ENCODE peak calls at places on chromosomes 5 and 9, in five cellular contexts. E is OCI-LY7, Z is transverse colon, V is ascending aorta, L is NCI-H446 treated with DMSO at 0.1 percent for 48 hours. P is an unnamed sample.

GRCh38 chr9:70588999-70589398 is 174.5 kb upstream of the KLF9 start:
- DNase-seq in E (no peak), Z (no peak), V (peak), L (no peak), P (no peak)

GRCh38 chr5:148312159-148312558 is at the start of gene SPINK7:
- DNase-seq in E (no peak), Z (no peak), V (no peak), L (no peak), P (no peak)

GRCh38 chr9:129415031-129415953 is 205.6 kb downstream of the C9orf50 start:
- DNase-seq in E (no peak), Z (no peak), V (no peak), L (no peak), P (no peak)

GRCh38 chr5:140220032-140220697 is 45.2 kb downstream of the CYSTM1 start:
- DNase-seq in E (no peak), Z (no peak), V (no peak), L (no peak), P (peak)

GRCh38 chr5:143708672-143709071 is 103.3 kb upstream of the HMHB1 start:
- DNase-seq in E (no peak), Z (no peak), V (no peak), L (no peak), P (no peak)

GRCh38 chr5:10849278-10849677 is 88.2 kb upstream of the DAP start:
- DNase-seq in E (no peak), Z (no peak), V (no peak), L (no peak), P (no peak)

GRCh38 chr5:101520417-101520816 is 617.3 kb upstream of the ST8SIA4 start:
- DNase-seq in E (no peak), Z (no peak), V (no peak), L (no peak), P (no peak)

GRCh38 chr9:20624201-20625002 is 2.1 kb upstream of the MLLT3 start:
- DNase-seq in E (peak), Z (peak), V (peak), L (peak), P (no peak)

GRCh38 chr5:53542917-53543316 is 17.5 kb upstream of the NDUFS4 start:
- DNase-seq in E (no peak), Z (no peak), V (no peak), L (no peak), P (no peak)

GRCh38 chr9:84978761-84979160 is 309.2 kb downstream of the NTRK2 start:
- DNase-seq in E (no peak), Z (no peak), V (no peak), L (no peak), P (no peak)

GRCh38 chr9:107175826-107176500 is 107.1 kb upstream of the RAD23B start:
- DNase-seq in E (no peak), Z (no peak), V (no peak), L (no peak), P (no peak)

GRCh38 chr5:6162175-6162574 is 216.2 kb downstream of the MED10 start:
- DNase-seq in E (no peak), Z (no peak), V (no peak), L (no peak), P (no peak)

GRCh38 chr5:94276751-94277150 is 341.7 kb downstream of the KIAA0825 start:
- DNase-seq in E (no peak), Z (no peak), V (no peak), L (no peak), P (no peak)

GRCh38 chr9:96884443-96884842 is 30.1 kb upstream of the ZNF782 start:
- DNase-seq in E (no peak), Z (peak), V (no peak), L (no peak), P (no peak)

GRCh38 chr5:176628406-176629228 is 1.7 kb downstream of the SNCB start:
- DNase-seq in E (no peak), Z (no peak), V (no peak), L (no peak), P (no peak)

GRCh38 chr9:136876476-136876875 is 9.8 kb upstream of the TRAF2 start:
- DNase-seq in E (no peak), Z (no peak), V (no peak), L (no peak), P (no peak)

GRCh38 chr5:132674671-132675506 is 1.1 kb downstream of the IL4 start:
- DNase-seq in E (no peak), Z (no peak), V (peak), L (no peak), P (no peak)

GRCh38 chr5:172642046-172642409 is 965 bp downstream of the NEURL1B start:
- DNase-seq in E (no peak), Z (no peak), V (no peak), L (no peak), P (no peak)

GRCh38 chr9:128685022-128685332 is 4.0 kb upstream of the SET start:
- DNase-seq in E (peak), Z (no peak), V (no peak), L (no peak), P (no peak)

GRCh38 chr9:36677611-36678010 is 104.9 kb downstream of the MELK start:
- DNase-seq in E (no peak), Z (no peak), V (no peak), L (no peak), P (no peak)

GRCh38 chr5:100860407-100860806 is 42.7 kb downstream of the ST8SIA4 start:
- DNase-seq in E (no peak), Z (no peak), V (no peak), L (no peak), P (no peak)

GRCh38 chr5:14059810-14060209 is 83.3 kb upstream of the TRIO start:
- DNase-seq in E (no peak), Z (no peak), V (no peak), L (no peak), P (no peak)

GRCh38 chr9:106966481-106966880 is 103.5 kb downstream of the ZNF462 start:
- DNase-seq in E (no peak), Z (no peak), V (no peak), L (no peak), P (no peak)

GRCh38 chr9:132037470-132037869 is 42.2 kb downstream of the MED27 start:
- DNase-seq in E (no peak), Z (no peak), V (no peak), L (peak), P (no peak)

GRCh38 chr5:2634399-2635176 is 116.9 kb downstream of the IRX2 start:
- DNase-seq in E (no peak), Z (no peak), V (no peak), L (no peak), P (no peak)

GRCh38 chr9:124372038-124372437 is 43.2 kb downstream of the PSMB7 start:
- DNase-seq in E (no peak), Z (no peak), V (no peak), L (no peak), P (no peak)

GRCh38 chr5:180291234-180291940 is 496 bp downstream of the MAPK9 start:
- DNase-seq in E (peak), Z (peak), V (no peak), L (no peak), P (peak)

GRCh38 chr5:52692039-52692438 is 95.7 kb upstream of the ITGA1 start:
- DNase-seq in E (no peak), Z (no peak), V (no peak), L (no peak), P (no peak)

GRCh38 chr9:68844623-68845612 is 139.9 kb downstream of the PIP5K1B start:
- DNase-seq in E (peak), Z (peak), V (peak), L (no peak), P (peak)

GRCh38 chr5:153630546-153630945 is 140.1 kb downstream of the GRIA1 start:
- DNase-seq in E (peak), Z (no peak), V (no peak), L (no peak), P (no peak)

P was measured in GM18507.